ENCODE peak calls at places on chromosomes 11 and 22, in nine cellular contexts. R is AG04449, E is A549, L is lower lobe of right lung, Z is PC-3, Y is endothelial cell of umbilical vein, D is endothelial cell, H is HL-60, A is nephron progenitor cell. T is an unnamed sample.

GRCh38 chr11:120548682-120549209 is 37.2 kb downstream of the GRIK4 start:
- DNase-seq in H (no peak), R (no peak), Z (no peak), E (no peak), D (no peak), Y (no peak), L (no peak), A (no peak), T (no peak)

GRCh38 chr11:129324533-129325175 is 51.0 kb upstream of the BARX2 start:
- DNase-seq in Z (peak), R (no peak), Y (no peak), H (no peak), L (no peak), D (no peak), E (peak), A (no peak), T (peak)

GRCh38 chr11:112085822-112086421 is 634 bp downstream of the TIMM8B start:
- DNase-seq in H (no peak), R (no peak), A (no peak), Y (no peak), D (no peak), L (no peak), Z (peak), E (peak), T (no peak)

GRCh38 chr11:120181446-120181992 is 29.3 kb upstream of the OAF start:
- DNase-seq in E (no peak), R (no peak), Z (no peak), Y (no peak), A (no peak), H (no peak), L (no peak), D (no peak), T (peak)

GRCh38 chr11:838441-839279 is 3.7 kb downstream of the POLR2L start:
- DNase-seq in L (no peak), Z (no peak), Y (peak), A (no peak), D (peak), E (peak), H (no peak), R (no peak), T (no peak)

GRCh38 chr11:65625628-65626342 is 10.2 kb downstream of the PCNX3 start:
- DNase-seq in E (peak), Z (no peak), R (no peak), H (no peak), A (peak), D (peak), Y (peak), L (peak), T (no peak)

GRCh38 chr11:7019500-7020182 is 505 bp downstream of the ZNF214 start:
- DNase-seq in Z (no peak), Y (no peak), A (peak), H (no peak), L (peak), E (no peak), D (peak), R (no peak), T (no peak)

GRCh38 chr11:96203567-96204365 is 139.2 kb downstream of the MAML2 start:
- DNase-seq in Y (no peak), R (no peak), D (no peak), E (no peak), Z (no peak), A (no peak), H (no peak), L (no peak), T (no peak)

GRCh38 chr11:114110948-114111347 is 51.4 kb downstream of the ZBTB16 start:
- DNase-seq in Z (no peak), R (no peak), H (no peak), Y (no peak), A (no peak), E (no peak), D (no peak), L (no peak), T (peak)

GRCh38 chr11:123357990-123358827 is 71.9 kb upstream of the GRAMD1B start:
- DNase-seq in Z (peak), R (no peak), Y (no peak), H (peak), L (no peak), E (peak), A (peak), D (peak), T (no peak)

GRCh38 chr11:22730319-22730718 is 63.9 kb downstream of the GAS2 start:
- DNase-seq in L (no peak), Y (peak), R (no peak), A (no peak), D (no peak), E (peak), Z (peak), H (no peak), T (no peak)

GRCh38 chr11:134374891-134375550 is 37.0 kb downstream of the B3GAT1 start:
- DNase-seq in Z (no peak), E (no peak), L (peak), R (no peak), H (no peak), A (no peak), D (no peak), Y (no peak), T (no peak)

GRCh38 chr11:111335124-111335535 is 36.8 kb downstream of the POU2AF3 start:
- DNase-seq in E (no peak), D (no peak), L (no peak), H (no peak), Z (no peak), A (no peak), Y (no peak), R (no peak), T (no peak)

GRCh38 chr22:33697640-33698039 is 222.6 kb downstream of the LARGE1 start:
- DNase-seq in D (no peak), E (no peak), L (no peak), R (peak), H (no peak), Z (no peak), A (no peak), Y (no peak), T (no peak)

GRCh38 chr11:63210111-63210510 is 33.3 kb downstream of the SLC22A25 start:
- DNase-seq in D (no peak), L (no peak), Z (no peak), A (no peak), H (no peak), E (no peak), Y (peak), R (no peak), T (no peak)

GRCh38 chr11:75325713-75326438 is 25.6 kb downstream of the ARRB1 start:
- DNase-seq in R (peak), H (no peak), A (no peak), D (no peak), Y (peak), L (peak), E (peak), Z (peak), T (no peak)

GRCh38 chr11:95443386-95443785 is 212.4 kb upstream of the SESN3 start:
- DNase-seq in R (no peak), Z (no peak), D (no peak), L (no peak), E (peak), Y (no peak), H (peak), A (no peak), T (no peak)

GRCh38 chr11:121928597-121929580 is 187.1 kb downstream of the BLID start:
- DNase-seq in Z (no peak), H (no peak), E (no peak), A (peak), Y (no peak), L (no peak), R (no peak), D (no peak), T (no peak)

GRCh38 chr11:125110996-125111340 is 458 bp downstream of the TMEM218 start:
- DNase-seq in Y (no peak), D (no peak), E (peak), A (peak), H (no peak), Z (no peak), L (no peak), R (no peak), T (no peak)

GRCh38 chr11:13354335-13354734 is 76.7 kb downstream of the BMAL1 start:
- DNase-seq in E (peak), Z (peak), H (peak), R (no peak), Y (peak), D (peak), L (no peak), A (no peak), T (peak)

GRCh38 chr11:415640-416041 is 842 bp upstream of the SIGIRR start:
- DNase-seq in L (peak), Y (no peak), E (no peak), R (no peak), Z (no peak), A (no peak), D (no peak), H (no peak), T (no peak)

GRCh38 chr11:110655967-110656366 is 56.3 kb downstream of the ARHGAP20 start:
- DNase-seq in L (no peak), R (no peak), Y (no peak), H (no peak), D (no peak), A (no peak), Z (no peak), E (no peak), T (no peak)

GRCh38 chr11:133911169-133911568 is 45.6 kb downstream of the IGSF9B start:
- DNase-seq in Z (peak), L (peak), D (peak), R (no peak), Y (no peak), E (peak), H (no peak), A (no peak), T (no peak)

GRCh38 chr22:32584650-32585049 is 110.0 kb downstream of the FBXO7 start:
- DNase-seq in Z (no peak), D (no peak), L (no peak), H (no peak), R (no peak), E (no peak), A (no peak), Y (no peak), T (no peak)

GRCh38 chr11:74097838-74098237 is 73.0 kb downstream of the C2CD3 start:
- DNase-seq in H (no peak), A (no peak), L (no peak), E (no peak), R (no peak), D (no peak), Z (no peak), Y (no peak), T (no peak)

GRCh38 chr11:72899238-72899637 is 85.0 kb downstream of the ATG16L2 start:
- DNase-seq in H (no peak), E (no peak), Y (no peak), L (no peak), A (no peak), R (no peak), D (no peak), Z (peak), T (no peak)

DNA sequence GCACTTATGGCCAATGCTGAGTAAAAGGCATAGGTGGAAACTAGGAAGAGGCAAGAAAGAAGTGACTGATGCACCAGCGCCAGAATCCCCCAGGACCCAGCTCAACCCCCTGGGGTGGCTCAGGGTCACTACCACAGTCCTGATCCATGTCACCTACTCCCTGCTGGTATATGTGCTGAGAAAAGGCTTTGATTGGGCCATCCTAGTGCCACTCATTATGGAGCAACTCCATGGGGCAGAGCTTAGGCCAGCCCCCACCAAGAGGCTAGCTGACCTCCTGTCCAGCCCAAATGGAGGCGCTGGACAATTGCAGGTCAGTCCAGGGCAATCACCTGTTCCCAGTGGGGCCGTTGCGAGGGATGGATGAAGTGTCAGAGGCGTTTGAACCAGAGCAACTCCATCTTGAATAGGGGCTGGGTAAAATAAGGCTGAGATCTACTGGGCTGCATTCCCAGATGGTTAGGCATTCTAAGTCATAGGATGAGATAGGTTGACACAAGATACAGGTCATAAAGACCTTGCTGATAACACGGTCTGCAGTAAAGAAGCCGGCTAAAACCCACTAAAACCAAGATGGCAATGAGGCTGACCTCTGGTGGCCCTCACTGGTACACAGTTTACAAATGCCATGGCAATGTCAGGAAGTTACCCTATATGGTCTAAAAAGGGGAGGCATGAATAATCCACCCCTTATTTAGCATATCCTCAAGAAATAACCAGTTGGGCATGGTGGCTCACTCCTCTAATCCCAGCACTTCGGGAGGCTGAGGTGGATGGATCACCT is 20.6 kb upstream of the DAGLA start:
- DNase-seq in R (no peak), Y (no peak), E (peak), A (no peak), Z (peak), L (no peak), D (no peak), H (no peak), T (no peak)
- TF ChIP-seq CTCF in R (no peak), Y (no peak), E (no peak), A (no peak), Z (peak), L (no peak), D (peak), H (no peak), T (no peak)

GRCh38 chr11:130907229-130907628 is 9.1 kb downstream of the SNX19 start:
- DNase-seq in L (no peak), A (no peak), H (no peak), E (no peak), R (no peak), Z (no peak), Y (no peak), D (no peak), T (no peak)

GRCh38 chr11:130906616-130907015 is 9.7 kb downstream of the SNX19 start:
- DNase-seq in D (no peak), A (no peak), H (no peak), E (no peak), L (no peak), Y (peak), Z (no peak), R (no peak), T (no peak)

GRCh38 chr11:130909650-130910049 is 6.6 kb downstream of the SNX19 start:
- DNase-seq in A (no peak), L (no peak), Y (peak), R (peak), D (no peak), H (no peak), Z (peak), E (no peak), T (no peak)

GRCh38 chr11:130908770-130909625 is 7.3 kb downstream of the SNX19 start:
- DNase-seq in R (peak), L (no peak), Z (peak), D (no peak), E (no peak), H (no peak), Y (peak), A (no peak), T (no peak)

GRCh38 chr11:130908061-130908460 is 8.2 kb downstream of the SNX19 start:
- DNase-seq in L (no peak), Y (peak), A (no peak), E (no peak), H (no peak), Z (no peak), R (no peak), D (no peak), T (no peak)
- TF ChIP-seq CTCF in L (no peak), Y (no peak), A (no peak), E (no peak), H (no peak), Z (no peak), R (no peak), D (no peak), T (no peak)

GRCh38 chr22:29480512-29481264 is 670 bp downstream of the NEFH start:
- DNase-seq in E (no peak), Y (peak), R (no peak), A (peak), Z (no peak), H (peak), D (peak), L (peak), T (no peak)
- TF ChIP-seq CTCF in E (no peak), Y (no peak), R (no peak), A (peak), Z (no peak), H (peak), D (peak), L (peak), T (no peak)

GRCh38 chr11:5204787-5205186 is 4.3 kb upstream of the OR51V1 start:
- DNase-seq in R (peak), A (no peak), E (peak), Z (peak), D (peak), H (no peak), Y (peak), L (no peak), T (no peak)

DNA sequence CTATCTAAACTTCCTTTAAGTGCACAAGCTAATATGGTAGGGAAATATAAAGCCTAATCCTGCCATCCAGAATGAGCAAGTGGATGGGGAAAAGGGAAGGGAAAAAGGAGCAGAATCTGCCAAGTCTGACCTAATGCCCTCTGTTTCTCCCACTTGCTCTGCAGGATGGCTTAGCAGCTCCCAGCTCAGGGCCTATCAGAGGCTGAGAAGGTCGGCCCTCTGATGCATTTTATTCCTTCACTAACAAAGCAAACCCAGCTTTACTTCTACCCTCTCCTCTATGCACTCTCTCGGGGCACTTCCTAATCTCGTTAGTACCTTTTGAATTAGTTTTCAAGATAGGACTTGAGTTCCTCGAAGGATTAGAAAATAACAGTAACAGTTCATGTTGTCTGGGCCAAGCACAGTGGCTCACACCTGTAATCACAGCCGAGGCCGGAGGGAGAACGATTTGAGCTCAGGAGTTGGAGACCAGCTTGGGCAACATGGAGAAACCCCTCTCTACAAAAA is 9.9 kb upstream of the OR51V1 start:
- DNase-seq in D (no peak), L (no peak), E (no peak), Y (no peak), A (no peak), H (no peak), R (no peak), Z (no peak), T (no peak)
- TF ChIP-seq CTCF in D (no peak), L (no peak), E (no peak), Y (no peak), A (no peak), H (no peak), R (no peak), Z (no peak), T (no peak)

GRCh38 chr22:25853902-25854301 is 111.9 kb downstream of the MYO18B start:
- DNase-seq in R (no peak), A (no peak), Y (no peak), D (no peak), Z (peak), L (no peak), H (no peak), E (peak), T (no peak)
- TF ChIP-seq CTCF in R (no peak), A (peak), Y (no peak), D (no peak), Z (peak), L (no peak), H (peak), E (no peak), T (no peak)